ENCODE peak calls at places on chromosomes 1 and 21, in seven cellular contexts. Q is GM23338, V is cardiac fibroblast, A is mucosa of descending colon, H is mammary epithelial cell, W is MM.1S, Z is glutamatergic neuron. M is an unnamed sample.

GRCh38 chr1:36981771-36982622 is 52.3 kb downstream of the GRIK3 start:
- DNase-seq in Q (no peak), W (no peak), Z (no peak), H (no peak), V (no peak), A (no peak), M (no peak)

GRCh38 chr1:227895828-227896685 is 51.7 kb downstream of the WNT9A start:
- DNase-seq in Q (no peak), Z (peak; percentile 22), H (peak; percentile 81), V (no peak), W (no peak), A (peak; percentile 45), M (no peak)

GRCh38 chr1:12595839-12596821 is 21.9 kb downstream of the DHRS3 start:
- DNase-seq in W (no peak), A (peak; percentile 91), Q (peak; percentile 94), H (peak; percentile 84), V (peak; percentile 97), Z (peak; percentile 71), M (peak; percentile 90)

GRCh38 chr1:27087371-27087941 is 67.5 kb downstream of the SLC9A1 start:
- DNase-seq in W (no peak), V (no peak), Q (no peak), A (no peak), H (no peak), Z (no peak), M (no peak)

GRCh38 chr21:34022557-34023335 is 50.6 kb upstream of the MRPS6 start:
- DNase-seq in Z (no peak), H (no peak), A (no peak), Q (no peak), V (no peak), W (no peak), M (no peak)

GRCh38 chr1:39759436-39759726 is 11.8 kb downstream of the OXCT2 start:
- DNase-seq in H (no peak), A (no peak), V (no peak), Z (no peak), W (no peak), Q (no peak), M (no peak)

GRCh38 chr1:21868941-21869454 is 56.9 kb downstream of the LDLRAD2 start:
- DNase-seq in Q (no peak), W (no peak), V (no peak), H (no peak), A (no peak), Z (no peak), M (no peak)

GRCh38 chr1:153962088-153963029 is 978 bp downstream of the SLC39A1 start:
- DNase-seq in Q (peak; percentile 32), Z (no peak), V (peak; percentile 75), A (no peak), W (no peak), H (peak; percentile 70), M (peak; percentile 48)

GRCh38 chr1:85264150-85264549 is 4.7 kb upstream of the C1orf52 start:
- DNase-seq in H (peak; percentile 49), V (peak; percentile 28), Q (no peak), Z (no peak), A (no peak), W (no peak), M (no peak)

GRCh38 chr1:247115545-247115944 is 11.4 kb upstream of the ZNF669 start:
- DNase-seq in Z (no peak), W (no peak), H (no peak), V (no peak), Q (no peak), A (no peak), M (no peak)

GRCh38 chr1:152954436-152954835 is 7.4 kb downstream of the SPRR5 start:
- DNase-seq in H (peak; percentile 97), Q (no peak), Z (no peak), V (no peak), A (no peak), W (no peak), M (no peak)

GRCh38 chr1:85576642-85577420 is 3.7 kb upstream of the CCN1 start:
- DNase-seq in W (peak; percentile 70), H (peak; percentile 62), V (peak; percentile 92), A (peak; percentile 79), Z (peak; percentile 89), Q (peak; percentile 95), M (peak; percentile 74)

DNA sequence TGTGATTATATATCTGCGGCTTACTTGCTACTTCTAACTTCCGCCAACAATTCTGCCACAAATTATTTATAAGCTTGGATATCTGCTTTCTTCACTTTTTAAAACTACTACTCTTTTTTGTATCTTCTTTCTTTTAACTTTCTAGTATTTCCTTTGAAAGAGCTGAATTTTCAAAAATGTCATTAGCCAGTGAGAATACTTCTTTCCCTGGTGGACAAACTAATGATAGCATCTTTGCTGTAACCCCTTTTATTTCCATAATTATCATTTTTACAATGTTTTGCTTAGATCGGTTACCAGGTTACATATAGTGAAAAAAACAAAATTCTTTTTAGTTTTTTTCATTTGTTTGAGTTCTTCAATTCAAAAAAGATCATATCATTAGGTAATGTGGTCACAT is 355.9 kb upstream of the ADGRL4 start:
- DNase-seq in Q (no peak), A (no peak), V (no peak), Z (no peak), H (no peak), W (no peak), M (no peak)
- TF ChIP-seq CTCF in Q (no peak), A (no peak), V (no peak), Z (peak; percentile 56), H (no peak), W (no peak), M (no peak)

GRCh38 chr1:183885142-183885735 is 80.3 kb downstream of the RGL1 start:
- DNase-seq in Z (no peak), V (peak; percentile 51), W (peak; percentile 9), A (no peak), H (no peak), Q (no peak), M (no peak)
- TF ChIP-seq CTCF in Z (no peak), V (no peak), W (peak; percentile 30), A (no peak), H (no peak), Q (peak; percentile 30), M (no peak)

GRCh38 chr1:13825033-13825432 is 125.0 kb downstream of the PRDM2 start:
- DNase-seq in V (no peak), Z (no peak), A (no peak), Q (no peak), H (no peak), W (no peak), M (peak; percentile 4)
- TF ChIP-seq CTCF in V (no peak), Z (no peak), A (no peak), Q (no peak), H (no peak), W (no peak), M (no peak)

DNA sequence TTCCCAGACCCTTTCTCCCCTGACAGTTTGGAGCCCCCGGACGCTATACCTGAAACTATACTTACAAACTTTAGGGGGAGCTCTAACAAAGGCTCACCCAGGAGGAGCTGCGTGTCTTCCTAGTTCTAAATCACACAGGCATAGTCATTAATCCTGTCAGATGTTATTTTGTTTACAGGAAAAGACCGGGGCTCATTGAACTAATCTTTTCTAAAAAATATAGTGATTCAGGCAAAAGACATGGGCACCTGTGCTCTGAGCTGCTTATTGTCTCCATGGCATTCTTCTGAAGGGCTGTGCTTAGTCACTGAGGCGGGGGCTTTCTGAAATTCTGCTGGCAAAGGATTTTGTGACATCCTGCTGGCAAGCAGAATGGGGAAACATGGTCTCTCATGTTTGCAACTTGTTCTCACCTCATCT is 1577.0 kb downstream of the NCAM2 start:
- DNase-seq in A (no peak), V (no peak), H (no peak), Z (no peak), Q (peak; percentile 72), W (peak; percentile 48), M (no peak)
- TF ChIP-seq CTCF in A (no peak), V (no peak), H (no peak), Z (peak; percentile 66), Q (peak; percentile 77), W (peak; percentile 45), M (no peak)

DNA sequence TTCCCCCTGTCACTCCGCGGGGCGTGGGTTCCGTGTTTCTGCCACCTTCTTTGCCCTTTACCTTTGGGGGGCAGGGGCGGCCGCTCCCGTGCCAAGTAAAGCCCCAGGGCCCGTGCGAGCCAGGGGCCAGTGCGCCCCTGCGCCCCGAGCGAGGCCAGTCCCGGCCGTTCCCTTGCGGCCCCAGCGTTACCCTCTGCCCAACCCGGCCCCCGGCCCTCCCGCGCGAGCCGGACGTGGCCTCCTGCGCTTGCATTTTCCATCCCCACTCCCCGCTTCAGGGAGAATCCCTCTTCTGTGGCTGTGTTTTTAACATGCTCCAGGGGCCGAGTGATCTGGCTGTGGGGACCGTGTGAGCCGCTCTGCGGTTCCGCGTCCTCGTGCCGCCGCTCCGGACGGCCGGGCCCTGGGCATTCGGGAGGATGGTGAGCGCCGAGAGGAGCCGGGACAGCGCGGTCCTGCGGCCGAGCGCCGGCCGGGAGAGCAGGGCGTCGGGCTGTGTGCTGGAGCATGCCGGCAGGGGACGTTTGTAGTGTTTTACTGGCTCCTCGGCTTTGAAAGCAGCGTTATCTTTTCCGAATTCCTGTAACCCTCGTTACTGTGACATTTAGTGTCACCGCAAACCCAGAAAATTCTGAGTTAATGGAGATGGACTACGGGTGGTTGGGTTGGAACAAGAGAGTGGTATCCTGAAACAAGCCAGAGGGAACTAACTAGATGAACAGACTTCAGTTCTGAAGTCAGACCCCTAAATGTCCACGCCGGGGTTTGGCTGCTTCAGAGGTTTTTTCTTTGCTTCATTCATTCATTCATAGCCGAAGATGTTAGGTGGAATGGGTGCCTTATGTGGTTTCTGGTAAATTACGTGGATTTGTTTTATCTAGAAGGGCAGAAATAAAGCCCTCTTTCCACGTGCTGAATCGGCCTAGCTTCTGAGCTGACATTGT is 1.1 kb downstream of the GALNT2 start:
- DNase-seq in Z (peak; percentile 63), A (peak; percentile 62), W (peak; percentile 34), V (peak; percentile 37), H (peak; percentile 36), Q (peak; percentile 64), M (peak; percentile 36)
- TF ChIP-seq CTCF in Z (no peak), A (no peak), W (peak; percentile 18), V (peak; percentile 8), H (no peak), Q (no peak), M (no peak)

DNA sequence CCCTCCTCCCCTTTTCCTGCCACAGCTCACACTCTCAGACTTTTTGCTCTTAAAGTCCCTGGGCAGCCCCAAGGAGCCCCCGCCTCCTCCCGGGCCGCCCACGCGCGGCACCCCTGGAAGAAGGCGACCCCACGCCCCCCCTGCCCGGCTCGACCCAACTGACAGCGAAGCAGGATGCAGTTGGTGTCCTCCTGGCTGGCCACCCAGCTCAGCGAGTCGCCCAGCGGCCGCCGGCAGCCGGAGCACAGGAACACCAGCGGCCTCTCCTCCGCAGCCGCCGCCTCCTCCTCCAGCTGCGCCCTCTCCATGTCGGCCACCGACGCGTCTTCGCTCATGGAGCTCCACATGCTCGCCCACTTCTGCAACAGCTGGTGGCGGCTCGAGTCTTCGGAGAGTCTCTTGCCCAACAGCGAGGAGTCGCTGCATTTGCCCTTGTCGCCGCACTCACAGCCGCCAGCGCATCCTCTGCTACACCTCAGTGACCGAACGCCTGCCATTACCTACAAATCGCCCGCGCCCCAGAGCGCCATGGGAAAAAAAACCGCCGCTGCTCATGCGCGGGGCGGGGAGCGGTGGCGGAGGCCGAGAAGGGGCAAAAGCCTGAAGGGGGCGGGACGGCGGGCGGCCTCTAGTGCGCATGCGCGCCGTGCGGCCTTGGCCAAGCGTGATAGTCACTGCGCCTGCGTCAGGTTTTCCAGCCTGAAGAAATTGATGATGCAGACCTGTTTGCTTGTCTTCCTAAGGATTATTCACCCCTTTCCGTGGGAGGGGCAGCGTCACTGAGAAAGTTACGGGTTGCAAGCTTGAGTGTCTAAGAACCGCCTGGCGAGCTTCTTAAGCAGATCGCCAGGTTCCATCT is at the start of gene MIS18A:
- DNase-seq in Z (peak; percentile 98), Q (peak; percentile 95), H (peak; percentile 98), A (peak; percentile 96), W (peak; percentile 98), V (peak; percentile 99), M (peak; percentile 93)
- TF ChIP-seq CTCF in Z (no peak), Q (no peak), H (no peak), A (no peak), W (peak; percentile 12), V (no peak), M (no peak)

GRCh38 chr1:156451486-156452184 is 48.9 kb downstream of the MEF2D start:
- DNase-seq in Z (no peak), H (no peak), Q (no peak), V (no peak), W (no peak), A (no peak), M (no peak)
- TF ChIP-seq CTCF in Z (no peak), H (no peak), Q (peak; percentile 30), V (no peak), W (no peak), A (no peak), M (no peak)

M was measured in colonic mucosa.